ENCODE peak calls at places on chromosomes 7 and 10, in nine cellular contexts. One of them, this sample, is unnamed.

GRCh38 chr7:37820708-37821468 is 27.5 kb upstream of the NME8 start:
- DNase-seq in fibroblast of pulmonary artery: no peak
- DNase-seq in left ventricle myocardium inferior: no peak
- DNase-seq in A549: no peak
- DNase-seq in stomach: no peak
- DNase-seq in Kasumi-1: no peak
- DNase-seq in activated CD4-positive, CD25-positive, alpha-beta regulatory T cell: no peak
- DNase-seq in GM06990: peak
- DNase-seq in choroid plexus epithelial cell: no peak
- DNase-seq in this sample: no peak

GRCh38 chr7:34084651-34085050 is 179.3 kb downstream of the BMPER start:
- DNase-seq in activated CD4-positive, CD25-positive, alpha-beta regulatory T cell: no peak
- DNase-seq in Kasumi-1: no peak
- DNase-seq in fibroblast of pulmonary artery: no peak
- DNase-seq in GM06990: no peak
- DNase-seq in stomach: no peak
- DNase-seq in A549: no peak
- DNase-seq in choroid plexus epithelial cell: no peak
- DNase-seq in left ventricle myocardium inferior: no peak
- DNase-seq in this sample: no peak

GRCh38 chr10:98950106-98950505 is 285.5 kb downstream of the HPSE2 start:
- DNase-seq in choroid plexus epithelial cell: no peak
- DNase-seq in activated CD4-positive, CD25-positive, alpha-beta regulatory T cell: no peak
- DNase-seq in left ventricle myocardium inferior: no peak
- DNase-seq in Kasumi-1: no peak
- DNase-seq in fibroblast of pulmonary artery: no peak
- DNase-seq in stomach: no peak
- DNase-seq in GM06990: no peak
- DNase-seq in A549: no peak
- DNase-seq in this sample: no peak

GRCh38 chr10:125010362-125010761 is 68.4 kb downstream of the ZRANB1 start:
- DNase-seq in Kasumi-1: no peak
- DNase-seq in stomach: no peak
- DNase-seq in activated CD4-positive, CD25-positive, alpha-beta regulatory T cell: no peak
- DNase-seq in left ventricle myocardium inferior: peak
- DNase-seq in GM06990: no peak
- DNase-seq in A549: no peak
- DNase-seq in fibroblast of pulmonary artery: no peak
- DNase-seq in choroid plexus epithelial cell: no peak
- DNase-seq in this sample: no peak

GRCh38 chr7:39587393-39587792 is 21.2 kb downstream of the YAE1 start:
- DNase-seq in activated CD4-positive, CD25-positive, alpha-beta regulatory T cell: no peak
- DNase-seq in A549: no peak
- DNase-seq in GM06990: no peak
- DNase-seq in choroid plexus epithelial cell: peak
- DNase-seq in stomach: no peak
- DNase-seq in Kasumi-1: no peak
- DNase-seq in left ventricle myocardium inferior: no peak
- DNase-seq in fibroblast of pulmonary artery: peak
- DNase-seq in this sample: no peak

GRCh38 chr10:47319798-47320197 is 2.5 kb upstream of the GDF2 start:
- DNase-seq in choroid plexus epithelial cell: no peak
- DNase-seq in fibroblast of pulmonary artery: no peak
- DNase-seq in left ventricle myocardium inferior: no peak
- DNase-seq in Kasumi-1: no peak
- DNase-seq in stomach: no peak
- DNase-seq in A549: no peak
- DNase-seq in GM06990: no peak
- DNase-seq in activated CD4-positive, CD25-positive, alpha-beta regulatory T cell: no peak
- DNase-seq in this sample: no peak

GRCh38 chr7:3063016-3063753 is 19.5 kb upstream of the CARD11 start:
- DNase-seq in A549: no peak
- DNase-seq in GM06990: no peak
- DNase-seq in activated CD4-positive, CD25-positive, alpha-beta regulatory T cell: peak
- DNase-seq in left ventricle myocardium inferior: no peak
- DNase-seq in stomach: no peak
- DNase-seq in fibroblast of pulmonary artery: no peak
- DNase-seq in choroid plexus epithelial cell: no peak
- DNase-seq in Kasumi-1: no peak
- DNase-seq in this sample: no peak

GRCh38 chr10:80412521-80412920 is 4.2 kb downstream of the PRXL2A start:
- DNase-seq in Kasumi-1: no peak
- DNase-seq in choroid plexus epithelial cell: no peak
- DNase-seq in activated CD4-positive, CD25-positive, alpha-beta regulatory T cell: no peak
- DNase-seq in GM06990: no peak
- DNase-seq in fibroblast of pulmonary artery: no peak
- DNase-seq in A549: no peak
- DNase-seq in stomach: no peak
- DNase-seq in left ventricle myocardium inferior: no peak
- DNase-seq in this sample: no peak

GRCh38 chr7:137886266-137886665 is 39.5 kb upstream of the DGKI start:
- DNase-seq in choroid plexus epithelial cell: no peak
- DNase-seq in fibroblast of pulmonary artery: no peak
- DNase-seq in Kasumi-1: no peak
- DNase-seq in GM06990: no peak
- DNase-seq in activated CD4-positive, CD25-positive, alpha-beta regulatory T cell: no peak
- DNase-seq in left ventricle myocardium inferior: no peak
- DNase-seq in stomach: no peak
- DNase-seq in A549: no peak
- DNase-seq in this sample: no peak